ENCODE peak calls at places on chromosomes 4 and X, in five cellular contexts. W, O, N, Q and C are unnamed samples.

GRCh38 chrX:32525234-32525633 is 686.1 kb downstream of the DMD start:
- DNase-seq in W (no peak), N (no peak), O (no peak), Q (no peak), C (no peak)

GRCh38 chr4:114103908-114104307 is 124.5 kb upstream of the ARSJ start:
- DNase-seq in O (no peak), W (no peak), Q (no peak), N (no peak), C (no peak)

GRCh38 chr4:23333946-23334878 is 555.6 kb downstream of the PPARGC1A start:
- DNase-seq in W (peak; percentile 78), O (peak; percentile 7), N (peak; percentile 56), Q (peak; percentile 82), C (peak; percentile 47)

GRCh38 chrX:17435476-17435875 is 60.5 kb downstream of the NHS start:
- DNase-seq in W (no peak), Q (no peak), O (no peak), N (no peak), C (no peak)

GRCh38 chrX:119226431-119226830 is 9.7 kb upstream of the PGRMC1 start:
- DNase-seq in N (no peak), O (no peak), W (no peak), Q (no peak), C (no peak)

GRCh38 chrX:130680164-130681035 is 222.6 kb downstream of the ENOX2 start:
- DNase-seq in Q (peak; percentile 10), O (no peak), W (no peak), N (no peak), C (peak; percentile 25)

GRCh38 chrX:104696667-104697066 is 130.7 kb downstream of the IL1RAPL2 start:
- DNase-seq in W (no peak), Q (no peak), N (no peak), O (no peak), C (no peak)

GRCh38 chrX:134670241-134670811 is 12.1 kb upstream of the PLAC1 start:
- DNase-seq in O (no peak), N (no peak), Q (peak; percentile 82), W (no peak), C (peak; percentile 84)

GRCh38 chr4:164596927-164597326 is 157.0 kb upstream of the SMIM31 start:
- DNase-seq in N (no peak), Q (no peak), W (no peak), O (no peak), C (no peak)

GRCh38 chr4:6256141-6256540 is 13.5 kb upstream of the WFS1 start:
- DNase-seq in Q (no peak), O (no peak), N (no peak), W (no peak), C (no peak)

GRCh38 chr4:113043591-113043990 is 5.9 kb upstream of the ANK2 start:
- DNase-seq in N (no peak), Q (no peak), O (no peak), W (no peak), C (no peak)

GRCh38 chr4:89157488-89158024 is 46.2 kb downstream of the TIGD2 start:
- DNase-seq in N (no peak), O (no peak), Q (no peak), W (no peak), C (no peak)

GRCh38 chrX:47936224-47936939 is 67.4 kb downstream of the ZNF182 start:
- DNase-seq in N (peak; percentile 6), O (peak; percentile 11), W (no peak), Q (no peak), C (no peak)

GRCh38 chr4:106238819-106239420 is 77.1 kb downstream of the TBCK start:
- DNase-seq in O (no peak), W (peak; percentile 30), N (peak; percentile 32), Q (peak; percentile 34), C (peak; percentile 59)

GRCh38 chrX:105018865-105019264 is 201.6 kb downstream of the TEX13A start:
- DNase-seq in W (no peak), O (no peak), Q (peak; percentile 22), N (no peak), C (no peak)

GRCh38 chr4:98838977-98839618 is 89.8 kb downstream of the EIF4E start:
- DNase-seq in W (peak; percentile 1), O (no peak), N (no peak), Q (no peak), C (peak; percentile 21)

GRCh38 chr4:113331811-113332210 is 282.4 kb downstream of the ANK2 start:
- DNase-seq in O (no peak), Q (no peak), N (no peak), W (no peak), C (no peak)

GRCh38 chr4:146520894-146521542 is 722 bp downstream of the SLC10A7 start:
- DNase-seq in W (peak; percentile 28), O (no peak), Q (peak; percentile 28), N (peak; percentile 39), C (peak; percentile 82)

GRCh38 chrX:13398839-13399238 is 79.0 kb upstream of the ATXN3L start:
- DNase-seq in W (no peak), N (no peak), Q (peak; percentile 48), O (no peak), C (no peak)

GRCh38 chrX:107716045-107716684 is 59.4 kb downstream of the TSC22D3 start:
- DNase-seq in Q (peak; percentile 63), O (no peak), W (no peak), N (peak; percentile 8), C (peak; percentile 53)

GRCh38 chrX:34487364-34487763 is 169.7 kb downstream of the TMEM47 start:
- DNase-seq in W (no peak), Q (no peak), N (no peak), O (no peak), C (no peak)

GRCh38 chr4:100268807-100269206 is 78.5 kb upstream of the DDIT4L start:
- DNase-seq in W (no peak), N (no peak), O (no peak), Q (no peak), C (no peak)

GRCh38 chrX:69365755-69366154 is 138.4 kb upstream of the NALF2 start:
- DNase-seq in Q (no peak), O (no peak), N (no peak), W (no peak), C (no peak)

GRCh38 chr4:47786958-47787370 is 50.9 kb downstream of the CORIN start:
- DNase-seq in Q (no peak), N (no peak), W (no peak), O (no peak), C (no peak)

GRCh38 chr4:123217676-123218075 is 178.9 kb upstream of the SPRY1 start:
- DNase-seq in Q (no peak), N (no peak), W (no peak), O (no peak), C (no peak)

GRCh38 chr4:138242076-138242829 is at the start of gene SLC7A11:
- DNase-seq in Q (peak; percentile 89), O (peak; percentile 6), N (peak; percentile 78), W (peak; percentile 96), C (peak; percentile 98)